ENCODE peak calls at places on chromosomes 13 and 19, in seven cellular contexts. One of them, this sample, is unnamed.

GRCh38 chr13:90197722-90198121 is 1149.8 kb upstream of the MIR17HG start:
- DNase-seq in HCT116: no peak
- DNase-seq in GM12878: no peak
- DNase-seq in IMR-90: no peak
- DNase-seq in fibroblast of mammary gland: peak
- DNase-seq in Karpas-422: no peak
- DNase-seq in aorta: no peak
- DNase-seq in this sample: no peak

GRCh38 chr19:45496349-45496953 is 396 bp downstream of the RTN2 start:
- DNase-seq in aorta: peak
- DNase-seq in HCT116: no peak
- DNase-seq in GM12878: no peak
- DNase-seq in fibroblast of mammary gland: no peak
- DNase-seq in IMR-90: no peak
- DNase-seq in Karpas-422: peak
- DNase-seq in this sample: peak

GRCh38 chr19:6521718-6522646 is 8.8 kb upstream of the TNFSF9 start:
- DNase-seq in fibroblast of mammary gland: peak
- DNase-seq in aorta: no peak
- DNase-seq in GM12878: peak
- DNase-seq in IMR-90: no peak
- DNase-seq in HCT116: no peak
- DNase-seq in Karpas-422: peak
- DNase-seq in this sample: no peak

GRCh38 chr19:44776402-44777096 is 1.1 kb upstream of the CBLC start:
- DNase-seq in Karpas-422: no peak
- DNase-seq in IMR-90: no peak
- DNase-seq in GM12878: no peak
- DNase-seq in HCT116: peak
- DNase-seq in aorta: no peak
- DNase-seq in fibroblast of mammary gland: no peak
- DNase-seq in this sample: no peak

GRCh38 chr13:99617474-99618255 is 116.4 kb downstream of the TM9SF2 start:
- DNase-seq in aorta: peak
- DNase-seq in HCT116: peak
- DNase-seq in Karpas-422: peak
- DNase-seq in GM12878: no peak
- DNase-seq in IMR-90: peak
- DNase-seq in fibroblast of mammary gland: peak
- DNase-seq in this sample: peak

GRCh38 chr19:46353730-46354528 is 7.0 kb downstream of the PPP5C start:
- DNase-seq in fibroblast of mammary gland: no peak
- DNase-seq in IMR-90: no peak
- DNase-seq in HCT116: no peak
- DNase-seq in GM12878: no peak
- DNase-seq in aorta: no peak
- DNase-seq in Karpas-422: no peak
- DNase-seq in this sample: no peak

GRCh38 chr13:89845874-89846273 is 1501.6 kb upstream of the MIR17HG start:
- DNase-seq in IMR-90: no peak
- DNase-seq in aorta: no peak
- DNase-seq in GM12878: no peak
- DNase-seq in Karpas-422: no peak
- DNase-seq in HCT116: no peak
- DNase-seq in fibroblast of mammary gland: no peak
- DNase-seq in this sample: no peak

GRCh38 chr19:35318679-35319448 is 10.1 kb upstream of the CD22 start:
- DNase-seq in Karpas-422: no peak
- DNase-seq in GM12878: no peak
- DNase-seq in HCT116: peak
- DNase-seq in fibroblast of mammary gland: peak
- DNase-seq in IMR-90: peak
- DNase-seq in aorta: peak
- DNase-seq in this sample: no peak

GRCh38 chr19:44924243-44924725 is 9.9 kb downstream of the APOC1 start:
- DNase-seq in IMR-90: no peak
- DNase-seq in fibroblast of mammary gland: no peak
- DNase-seq in HCT116: no peak
- DNase-seq in aorta: no peak
- DNase-seq in Karpas-422: peak
- DNase-seq in GM12878: no peak
- DNase-seq in this sample: no peak

GRCh38 chr13:112702341-112702982 is 12.6 kb downstream of the ATP11A start:
- DNase-seq in fibroblast of mammary gland: no peak
- DNase-seq in IMR-90: no peak
- DNase-seq in aorta: peak
- DNase-seq in GM12878: no peak
- DNase-seq in HCT116: no peak
- DNase-seq in Karpas-422: no peak
- DNase-seq in this sample: no peak

GRCh38 chr13:49996166-49996915 is 501 bp upstream of the TRIM13 start:
- DNase-seq in HCT116: peak
- DNase-seq in aorta: peak
- DNase-seq in GM12878: peak
- DNase-seq in fibroblast of mammary gland: peak
- DNase-seq in Karpas-422: peak
- DNase-seq in IMR-90: peak
- DNase-seq in this sample: peak

GRCh38 chr13:47632311-47632710 is 368.8 kb downstream of the SUCLA2 start:
- DNase-seq in HCT116: no peak
- DNase-seq in Karpas-422: no peak
- DNase-seq in GM12878: no peak
- DNase-seq in fibroblast of mammary gland: no peak
- DNase-seq in aorta: no peak
- DNase-seq in IMR-90: no peak
- DNase-seq in this sample: peak

GRCh38 chr19:17889609-17890214 is 18.0 kb downstream of the SLC5A5 start:
- DNase-seq in GM12878: no peak
- DNase-seq in Karpas-422: peak
- DNase-seq in aorta: no peak
- DNase-seq in HCT116: no peak
- DNase-seq in fibroblast of mammary gland: peak
- DNase-seq in IMR-90: peak
- DNase-seq in this sample: peak

GRCh38 chr13:98432638-98433037 is 144.3 kb downstream of the STK24 start:
- DNase-seq in HCT116: no peak
- DNase-seq in GM12878: no peak
- DNase-seq in IMR-90: no peak
- DNase-seq in fibroblast of mammary gland: no peak
- DNase-seq in aorta: no peak
- DNase-seq in Karpas-422: no peak
- DNase-seq in this sample: no peak

GRCh38 chr13:42048323-42048624 is 174 bp upstream of the DGKH start:
- DNase-seq in Karpas-422: no peak
- DNase-seq in aorta: no peak
- DNase-seq in GM12878: no peak
- DNase-seq in IMR-90: no peak
- DNase-seq in HCT116: no peak
- DNase-seq in fibroblast of mammary gland: no peak
- DNase-seq in this sample: peak

GRCh38 chr13:35882722-35883497 is 248.3 kb downstream of the DCLK1 start:
- DNase-seq in Karpas-422: no peak
- DNase-seq in IMR-90: peak
- DNase-seq in HCT116: no peak
- DNase-seq in fibroblast of mammary gland: no peak
- DNase-seq in aorta: no peak
- DNase-seq in GM12878: no peak
- DNase-seq in this sample: peak

GRCh38 chr19:57249329-57249728 is 8.9 kb downstream of the ZNF805 start:
- DNase-seq in fibroblast of mammary gland: no peak
- DNase-seq in GM12878: no peak
- DNase-seq in HCT116: no peak
- DNase-seq in IMR-90: peak
- DNase-seq in aorta: no peak
- DNase-seq in Karpas-422: no peak
- DNase-seq in this sample: no peak

GRCh38 chr13:43880930-43881329 is 1.2 kb downstream of the LACC1 start:
- DNase-seq in Karpas-422: no peak
- DNase-seq in HCT116: no peak
- DNase-seq in aorta: no peak
- DNase-seq in fibroblast of mammary gland: no peak
- DNase-seq in GM12878: no peak
- DNase-seq in IMR-90: no peak
- DNase-seq in this sample: no peak

GRCh38 chr13:26247011-26247410 is 6.9 kb upstream of the CDK8 start:
- DNase-seq in aorta: no peak
- DNase-seq in GM12878: no peak
- DNase-seq in IMR-90: no peak
- DNase-seq in fibroblast of mammary gland: no peak
- DNase-seq in Karpas-422: no peak
- DNase-seq in HCT116: no peak
- DNase-seq in this sample: peak

GRCh38 chr19:16660763-16661479 is at the start of gene TMEM38A:
- DNase-seq in aorta: peak
- DNase-seq in Karpas-422: peak
- DNase-seq in HCT116: no peak
- DNase-seq in IMR-90: no peak
- DNase-seq in GM12878: no peak
- DNase-seq in fibroblast of mammary gland: no peak
- DNase-seq in this sample: peak

DNA sequence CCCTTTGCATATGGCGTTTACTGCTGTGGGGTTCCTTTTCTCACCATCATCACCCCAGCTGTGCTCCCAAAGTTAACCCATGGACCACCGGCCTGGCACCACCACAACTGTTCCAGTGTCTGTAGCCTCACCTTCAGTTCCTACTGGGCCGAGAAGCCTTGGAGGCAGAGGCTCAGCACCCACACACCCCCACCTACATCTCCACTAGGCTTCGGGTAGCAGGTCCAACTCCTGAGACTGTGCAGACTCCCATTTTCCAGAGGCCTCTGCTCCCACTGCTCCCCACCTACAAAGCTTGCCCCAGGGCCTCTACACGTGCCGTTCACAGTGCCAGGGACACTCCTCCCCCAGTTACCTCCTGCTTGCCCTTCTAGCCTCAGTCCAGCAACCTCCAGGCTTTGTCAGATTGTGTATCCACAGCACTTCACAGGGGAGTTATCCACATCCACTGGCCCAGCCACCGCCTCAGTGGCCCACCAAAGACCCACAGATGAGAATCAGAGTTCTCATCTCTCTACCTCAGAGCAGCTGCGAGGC is 14.1 kb downstream of the SLC27A5 start:
- DNase-seq in aorta: no peak
- DNase-seq in HCT116: no peak
- DNase-seq in Karpas-422: no peak
- DNase-seq in fibroblast of mammary gland: no peak
- DNase-seq in GM12878: no peak
- DNase-seq in IMR-90: no peak
- DNase-seq in this sample: no peak
- H3K4me3 ChIP-seq in aorta: no peak
- H3K4me3 ChIP-seq in HCT116: peak
- H3K4me3 ChIP-seq in Karpas-422: no peak
- H3K4me3 ChIP-seq in fibroblast of mammary gland: no peak
- H3K4me3 ChIP-seq in GM12878: peak
- H3K4me3 ChIP-seq in IMR-90: no peak
- H3K4me3 ChIP-seq in this sample: no peak

DNA sequence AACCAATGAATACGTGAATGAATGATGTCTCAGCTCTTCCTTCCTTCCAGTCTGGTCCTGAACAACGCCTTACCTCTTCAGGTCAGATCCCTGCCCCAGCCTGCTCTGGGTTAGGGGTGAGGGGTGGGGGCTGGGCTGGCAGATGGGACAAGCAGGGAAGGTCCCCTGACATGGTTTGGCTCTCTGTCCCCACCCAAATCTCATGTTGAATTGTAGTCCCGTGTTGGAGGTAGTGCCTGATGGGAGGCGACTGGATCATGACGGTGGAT is 9.3 kb downstream of the DIRAS1 start:
- DNase-seq in IMR-90: no peak
- DNase-seq in GM12878: no peak
- DNase-seq in fibroblast of mammary gland: no peak
- DNase-seq in HCT116: no peak
- DNase-seq in aorta: no peak
- DNase-seq in Karpas-422: no peak
- DNase-seq in this sample: no peak
- H3K4me3 ChIP-seq in IMR-90: no peak
- H3K4me3 ChIP-seq in GM12878: no peak
- H3K4me3 ChIP-seq in fibroblast of mammary gland: no peak
- H3K4me3 ChIP-seq in HCT116: no peak
- H3K4me3 ChIP-seq in aorta: no peak
- H3K4me3 ChIP-seq in Karpas-422: no peak
- H3K4me3 ChIP-seq in this sample: no peak

DNA sequence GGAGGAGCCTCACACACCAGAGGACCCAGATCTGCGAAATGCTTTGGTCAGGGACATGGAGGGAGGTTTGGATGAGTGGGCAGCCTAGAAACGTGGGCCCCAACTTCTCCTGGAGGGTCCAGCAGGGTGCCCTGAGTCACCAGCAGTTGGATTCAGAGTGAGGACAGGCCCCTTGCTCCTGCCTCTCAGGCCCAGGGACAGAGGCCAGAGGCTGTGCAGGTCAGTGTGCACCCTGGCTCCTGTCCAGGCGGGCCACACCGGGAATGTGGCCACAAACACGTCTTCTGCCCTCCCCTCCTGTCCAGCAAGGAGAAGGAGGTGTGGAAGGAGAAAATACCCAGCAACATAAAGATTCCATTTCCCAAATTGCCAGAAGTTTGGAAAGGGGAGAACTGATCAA is 19.4 kb downstream of the IRS2 start:
- DNase-seq in Karpas-422: no peak
- DNase-seq in HCT116: no peak
- DNase-seq in aorta: no peak
- DNase-seq in GM12878: no peak
- DNase-seq in fibroblast of mammary gland: no peak
- DNase-seq in IMR-90: no peak
- DNase-seq in this sample: no peak
- H3K4me3 ChIP-seq in Karpas-422: no peak
- H3K4me3 ChIP-seq in HCT116: no peak
- H3K4me3 ChIP-seq in aorta: no peak
- H3K4me3 ChIP-seq in GM12878: no peak
- H3K4me3 ChIP-seq in fibroblast of mammary gland: no peak
- H3K4me3 ChIP-seq in IMR-90: no peak
- H3K4me3 ChIP-seq in this sample: no peak

DNA sequence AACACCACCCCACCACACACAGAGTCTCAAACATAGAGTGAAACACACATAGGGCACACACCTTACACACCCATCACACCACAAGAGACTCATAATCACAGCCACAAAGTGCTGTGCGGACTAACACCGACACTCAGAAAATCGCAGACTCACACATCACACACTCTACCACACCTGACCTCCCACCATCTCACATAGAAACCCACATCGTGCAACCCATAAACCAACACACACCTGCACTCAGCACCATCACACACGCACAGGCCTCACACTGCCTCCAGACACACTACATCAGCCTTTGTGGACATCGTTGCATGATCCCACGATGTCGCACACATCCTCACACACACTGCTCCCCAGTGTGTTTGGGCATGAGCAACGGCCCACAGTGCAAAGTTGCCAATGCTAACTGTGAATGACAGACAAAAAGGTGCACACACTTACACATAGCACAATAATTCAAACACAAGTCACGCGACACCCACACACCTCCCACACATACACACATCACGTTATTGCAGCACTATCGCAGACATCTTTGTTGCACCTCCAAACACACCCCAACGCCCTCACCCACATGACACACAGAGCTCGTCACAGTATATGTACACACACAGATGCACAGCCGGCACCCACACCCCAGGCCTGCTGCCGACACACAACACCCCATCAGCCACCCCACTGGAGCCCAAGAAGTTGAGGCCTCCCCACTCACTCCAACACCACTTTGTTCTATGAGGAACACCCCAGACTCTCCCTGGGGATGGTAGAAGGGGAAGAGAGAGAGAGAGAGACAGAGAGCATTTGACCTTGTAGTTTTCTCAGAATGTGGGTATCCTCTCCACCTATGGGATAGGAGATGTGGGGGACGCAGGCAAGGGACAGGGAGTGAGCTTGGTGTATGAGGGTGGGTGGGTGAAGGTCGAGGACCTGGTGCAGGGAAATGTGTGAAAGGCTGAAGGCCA is 1.2 kb upstream of the ATP1A3 start:
- DNase-seq in aorta: no peak
- DNase-seq in Karpas-422: peak
- DNase-seq in fibroblast of mammary gland: no peak
- DNase-seq in HCT116: no peak
- DNase-seq in GM12878: peak
- DNase-seq in IMR-90: no peak
- DNase-seq in this sample: no peak
- H3K4me3 ChIP-seq in aorta: no peak
- H3K4me3 ChIP-seq in Karpas-422: no peak
- H3K4me3 ChIP-seq in fibroblast of mammary gland: no peak
- H3K4me3 ChIP-seq in HCT116: no peak
- H3K4me3 ChIP-seq in GM12878: no peak
- H3K4me3 ChIP-seq in IMR-90: no peak
- H3K4me3 ChIP-seq in this sample: no peak

This sample was measured in SJCRH30.